ENCODE peak calls at places on chromosome 21, in six cellular contexts. Z is cardiac muscle cell, S is SK-N-SH, W is A549, V is PC-3, H is psoas muscle. C is an unnamed sample. For H3K4me1, the result is how much of the 10 kb centered on the place peaks cover.

GRCh38 chr21:31460985-31461384 is 116.9 kb upstream of the TIAM1 start:
- DNase-seq in S (no peak), W (no peak), Z (no peak), V (no peak), H (no peak), C (no peak)

GRCh38 chr21:20463362-20463761 is 534.8 kb upstream of the NCAM2 start:
- DNase-seq in W (no peak), Z (no peak), S (no peak), H (no peak), V (no peak), C (no peak)

GRCh38 chr21:37606549-37606948 is 240.0 kb downstream of the DYRK1A start:
- DNase-seq in Z (no peak), H (no peak), W (no peak), S (no peak), V (no peak), C (peak)

GRCh38 chr21:44800971-44801467 is 601 bp downstream of the UBE2G2 start:
- DNase-seq in V (peak), S (peak), Z (peak), W (peak), H (no peak), C (peak)

GRCh38 chr21:29145354-29145782 is 14.9 kb downstream of the MAP3K7CL start:
- DNase-seq in W (peak), S (no peak), Z (no peak), H (peak), V (peak), C (peak)

GRCh38 chr21:37862536-37862935 is 53.7 kb downstream of the KCNJ6 start:
- DNase-seq in H (no peak), V (peak), W (peak), Z (peak), S (peak), C (peak)

GRCh38 chr21:14050121-14050520 is 160.6 kb downstream of the LIPI start:
- DNase-seq in V (no peak), H (no peak), S (no peak), Z (no peak), W (no peak), C (no peak)

GRCh38 chr21:37848721-37849490 is 67.4 kb downstream of the KCNJ6 start:
- DNase-seq in Z (no peak), V (no peak), W (no peak), S (no peak), H (no peak), C (peak)

GRCh38 chr21:35905973-35906357 is 154.4 kb downstream of the SETD4 start:
- DNase-seq in W (no peak), H (peak), V (no peak), Z (no peak), S (no peak), C (no peak)

GRCh38 chr21:36466061-36466511 is 13.8 kb downstream of the CLDN14 start:
- DNase-seq in V (peak), H (no peak), W (no peak), Z (no peak), S (no peak), C (no peak)

GRCh38 chr21:44405948-44406872 is 49.1 kb upstream of the LRRC3 start:
- DNase-seq in W (no peak), H (no peak), Z (no peak), V (peak), S (peak), C (peak)

GRCh38 chr21:45064618-45065399 is 9.6 kb upstream of the ADARB1 start:
- DNase-seq in H (no peak), Z (no peak), V (no peak), W (no peak), S (no peak), C (no peak)

GRCh38 chr21:17269760-17270159 is 243.1 kb upstream of the CXADR start:
- DNase-seq in W (no peak), S (no peak), H (no peak), V (no peak), Z (no peak), C (no peak)

GRCh38 chr21:33541105-33541711 is 709 bp downstream of the GART start:
- DNase-seq in S (no peak), H (no peak), Z (no peak), W (peak), V (peak), C (peak)

GRCh38 chr21:32347887-32348450 is 44.8 kb downstream of the URB1 start:
- DNase-seq in V (no peak), S (no peak), H (no peak), Z (no peak), W (no peak), C (no peak)

GRCh38 chr21:45545236-45545570 is 3.0 kb upstream of the SLC19A1 start:
- DNase-seq in W (no peak), Z (no peak), S (no peak), V (no peak), H (no peak), C (no peak)

GRCh38 chr21:28311776-28312175 is 680.9 kb downstream of the LTN1 start:
- DNase-seq in H (no peak), W (no peak), S (no peak), V (peak), Z (no peak), C (no peak)

GRCh38 chr21:37620401-37620800 is 253.8 kb downstream of the DYRK1A start:
- DNase-seq in Z (no peak), V (no peak), H (no peak), W (no peak), S (no peak), C (no peak)

GRCh38 chr21:41737656-41738324 is 29.1 kb downstream of the RIPK4 start:
- DNase-seq in W (peak), V (peak), H (peak), Z (no peak), S (no peak), C (no peak)

GRCh38 chr21:45319461-45320211 is 31.9 kb upstream of the POFUT2 start:
- DNase-seq in H (peak), V (no peak), Z (peak), W (peak), S (no peak), C (no peak)

GRCh38 chr21:29084372-29084771 is 10.9 kb upstream of the CCT8 start:
- DNase-seq in W (no peak), H (no peak), Z (no peak), V (no peak), S (no peak), C (no peak)

GRCh38 chr21:41650526-41651145 is 116.2 kb downstream of the RIPK4 start:
- DNase-seq in W (no peak), H (no peak), V (no peak), Z (no peak), S (no peak), C (no peak)

GRCh38 chr21:26934383-26934782 is 32.5 kb downstream of the ADAMTS5 start:
- DNase-seq in V (no peak), S (no peak), Z (no peak), H (no peak), W (no peak), C (no peak)

GRCh38 chr21:44709426-44710293 is 1.7 kb downstream of the TSPEAR start:
- DNase-seq in V (peak), H (peak), Z (peak), W (no peak), S (peak), C (no peak)

GRCh38 chr21:18529253-18529652 is 125.7 kb upstream of the TMPRSS15 start:
- DNase-seq in S (no peak), V (peak), H (no peak), W (no peak), Z (no peak), C (peak)

DNA sequence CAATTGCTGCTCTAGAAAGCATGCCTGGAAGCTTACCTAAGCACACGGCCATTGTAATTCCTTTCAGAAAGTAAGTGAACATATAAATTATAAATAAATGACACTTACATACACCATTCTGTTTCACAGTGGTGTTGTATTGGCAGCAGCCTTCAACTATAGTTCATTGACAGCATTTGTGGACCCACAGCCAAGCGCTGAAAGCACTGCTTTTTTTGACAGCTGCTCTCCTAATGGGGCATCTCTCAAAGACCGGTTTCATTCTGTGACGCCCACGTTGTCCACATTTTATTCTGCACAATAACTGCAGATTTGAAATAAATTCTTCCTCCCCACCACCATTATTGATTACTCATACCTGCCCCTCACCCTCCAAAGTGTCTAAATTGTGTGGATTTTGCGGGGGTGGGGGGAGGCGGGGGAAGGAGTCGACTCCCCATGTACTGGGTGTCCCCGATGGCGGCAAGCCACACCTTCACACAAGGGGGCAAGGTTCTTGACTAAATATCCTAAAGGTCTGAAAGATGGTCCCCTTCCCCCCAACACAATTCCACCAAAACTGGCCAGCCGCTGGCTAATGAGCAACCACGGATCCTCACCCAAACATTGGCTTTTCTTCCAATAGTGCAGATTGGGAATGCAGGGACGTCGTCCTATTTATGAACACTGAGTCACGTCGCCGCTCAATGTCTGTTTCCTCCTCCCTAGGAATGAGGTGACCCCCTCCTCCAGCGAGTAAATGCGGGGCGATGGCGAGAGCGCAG is 1.1 kb downstream of the RCAN1 start:
- DNase-seq in S (peak), W (no peak), H (no peak), V (peak), Z (no peak), C (no peak)
- H3K4me1 ChIP-seq in S (under half), W (under half), H (under half), V (under half), Z (under half), C (under half)

GRCh38 chr21:43342301-43342881 is 84.5 kb downstream of the SIK1 start:
- DNase-seq in S (no peak), W (no peak), V (no peak), Z (no peak), H (no peak), C (no peak)

GRCh38 chr21:43345046-43345745 is 81.7 kb downstream of the SIK1 start:
- DNase-seq in S (no peak), Z (no peak), H (no peak), W (no peak), V (no peak), C (no peak)

GRCh38 chr21:43341349-43342163 is 85.4 kb downstream of the SIK1 start:
- DNase-seq in W (peak), S (no peak), Z (no peak), V (no peak), H (no peak), C (peak)

GRCh38 chr21:43343992-43344886 is 82.7 kb downstream of the SIK1 start:
- DNase-seq in Z (no peak), W (peak), H (peak), S (no peak), V (peak), C (no peak)

GRCh38 chr21:43343095-43343991 is 83.6 kb downstream of the SIK1 start:
- DNase-seq in S (no peak), Z (no peak), W (peak), H (no peak), V (peak), C (peak)
- H3K4me1 ChIP-seq in S (under half), Z (under half), W (half or more), H (under half), V (under half), C (under half)

GRCh38 chr21:42749226-42749625 is 95.8 kb downstream of the PDE9A start:
- DNase-seq in W (no peak), H (no peak), V (no peak), Z (no peak), S (no peak), C (peak)

GRCh38 chr21:42746593-42747266 is 93.3 kb downstream of the PDE9A start:
- DNase-seq in H (no peak), Z (no peak), S (no peak), V (no peak), W (no peak), C (no peak)

GRCh38 chr21:42747746-42748351 is 94.4 kb downstream of the PDE9A start:
- DNase-seq in W (no peak), H (no peak), S (no peak), Z (no peak), V (no peak), C (no peak)

GRCh38 chr21:42747267-42747701 is 93.9 kb downstream of the PDE9A start:
- DNase-seq in H (no peak), Z (no peak), V (no peak), S (no peak), W (no peak), C (no peak)

DNA sequence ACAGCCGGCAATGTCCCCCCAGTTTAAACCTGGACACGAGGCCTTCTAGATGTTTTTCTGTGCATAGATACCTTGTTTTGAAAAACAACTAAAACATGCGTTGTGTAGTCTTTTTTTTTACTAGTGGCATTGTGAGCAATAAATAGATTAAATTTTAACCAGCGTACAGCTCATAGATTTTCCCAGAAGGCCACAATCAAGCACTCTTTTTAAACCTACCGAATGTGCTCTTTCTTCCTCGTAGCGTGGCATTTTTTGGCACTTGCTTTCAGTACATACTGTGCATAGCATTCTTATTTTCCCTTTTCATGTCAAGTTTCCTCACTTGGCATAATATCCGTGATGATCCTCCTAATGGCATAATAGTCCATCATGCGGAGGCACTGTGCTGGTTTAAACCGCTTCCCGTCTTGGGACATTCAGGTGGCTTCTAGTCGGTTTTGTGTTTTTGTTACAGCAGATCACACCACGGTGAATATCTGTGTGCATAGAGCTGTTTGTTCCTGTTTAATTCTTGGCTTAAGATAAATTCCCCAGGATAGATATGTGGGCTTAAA is 95.3 kb downstream of the PDE9A start:
- DNase-seq in W (no peak), S (no peak), V (no peak), H (no peak), Z (no peak), C (no peak)
- H3K4me1 ChIP-seq in W (under half), S (under half), V (under half), H (under half), Z (under half), C (under half)

DNA sequence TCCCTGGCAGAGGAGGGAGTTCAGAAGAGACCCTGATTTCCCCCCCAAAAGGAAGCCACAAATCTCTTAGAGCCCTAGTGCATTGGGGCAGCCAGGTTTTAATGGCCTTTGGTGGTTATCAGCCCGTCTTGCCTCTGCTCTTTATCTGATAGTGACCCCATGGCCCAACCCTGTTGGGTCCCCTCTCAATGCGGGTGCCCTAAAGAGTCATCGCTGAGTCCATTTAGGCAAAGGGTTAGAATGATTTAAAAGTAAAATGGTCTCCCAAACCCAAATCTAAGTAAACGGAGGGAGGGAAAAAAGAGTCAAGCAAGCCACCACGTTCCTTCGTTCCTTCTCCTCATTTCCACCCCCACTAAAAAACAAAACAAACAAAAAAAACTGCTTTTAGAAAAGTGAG is 164.0 kb downstream of the RUNX1 start:
- DNase-seq in V (peak), W (no peak), H (no peak), Z (no peak), S (no peak), C (peak)
- H3K4me1 ChIP-seq in V (under half), W (under half), H (under half), Z (under half), S (under half), C (under half)

DNA sequence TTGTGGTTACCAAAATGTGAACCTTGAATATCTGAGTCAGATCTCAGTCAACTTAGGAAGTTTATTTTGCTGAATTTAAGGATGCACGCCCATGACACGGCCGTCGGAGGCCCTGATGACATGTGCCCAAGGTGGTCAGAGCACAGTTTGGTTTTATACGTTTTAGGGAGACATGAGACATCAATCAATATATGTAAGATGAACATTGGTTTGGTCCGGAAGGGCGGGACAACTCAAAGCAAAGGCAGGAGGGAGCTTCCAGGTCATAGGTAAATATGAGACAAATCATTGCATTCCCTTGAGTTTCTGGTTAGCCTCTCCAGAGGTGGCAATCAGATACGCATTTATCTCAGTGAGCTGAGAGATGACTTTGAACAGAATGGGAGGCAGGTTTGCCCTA is 1.0 kb upstream of the PRMT2 start:
- DNase-seq in S (no peak), V (peak), H (no peak), W (no peak), Z (no peak), C (peak)
- H3K4me1 ChIP-seq in S (under half), V (under half), H (under half), W (under half), Z (under half), C (under half)

DNA sequence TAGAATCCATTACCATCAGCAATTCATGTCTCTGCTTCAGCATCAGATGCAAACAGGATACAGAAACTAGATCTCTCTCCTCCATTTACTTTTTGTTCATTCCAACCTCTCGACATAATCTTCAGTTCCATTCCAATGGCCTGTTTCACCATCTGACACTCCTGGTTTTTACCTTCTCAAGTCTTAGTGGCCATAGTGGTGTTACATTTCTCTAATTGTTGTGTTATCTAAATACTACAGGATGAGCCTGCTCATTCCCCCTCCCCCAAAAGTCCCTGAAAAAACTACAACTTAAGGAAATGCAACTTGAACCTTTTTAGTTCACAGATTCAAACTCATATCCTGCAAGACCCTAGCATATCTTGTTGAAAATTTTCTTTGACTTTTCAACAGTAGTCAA is 4.0 kb downstream of the NRIP1 start:
- DNase-seq in H (no peak), S (no peak), W (no peak), Z (no peak), V (peak), C (no peak)
- H3K4me1 ChIP-seq in H (half or more), S (under half), W (under half), Z (under half), V (half or more), C (under half)

GRCh38 chr21:39215078-39215477 is 31.8 kb upstream of the PSMG1 start:
- DNase-seq in S (no peak), V (no peak), H (no peak), Z (no peak), W (no peak), C (no peak)

GRCh38 chr21:39216290-39216689 is 33.0 kb upstream of the PSMG1 start:
- DNase-seq in Z (peak), H (no peak), V (no peak), S (no peak), W (no peak), C (no peak)

GRCh38 chr21:39218082-39218409 is 34.8 kb upstream of the PSMG1 start:
- DNase-seq in H (no peak), V (no peak), Z (no peak), W (no peak), S (no peak), C (no peak)

GRCh38 chr21:39220150-39220549 is 36.9 kb upstream of the PSMG1 start:
- DNase-seq in V (no peak), Z (peak), S (no peak), H (no peak), W (no peak), C (no peak)

GRCh38 chr21:39217356-39218081 is 34.3 kb upstream of the PSMG1 start:
- DNase-seq in W (no peak), V (no peak), S (no peak), H (no peak), Z (no peak), C (peak)
- H3K4me1 ChIP-seq in W (under half), V (under half), S (under half), H (under half), Z (under half), C (under half)